ENCODE peak calls at places on chromosome 2, in eight cellular contexts. One of them, this sample, is unnamed.

GRCh38 chr2:241892299-241893137 is 23.0 kb downstream of the RTP5 start:
- DNase-seq in PC-9: peak
- DNase-seq in HCT116: no peak
- DNase-seq in cardiac muscle cell: peak
- DNase-seq in left lung: peak
- DNase-seq in IMR-90: no peak
- DNase-seq in A549: no peak
- DNase-seq in psoas muscle: peak
- DNase-seq in this sample: no peak

GRCh38 chr2:72837171-72837570 is 11.3 kb upstream of the EXOC6B start:
- DNase-seq in PC-9: no peak
- DNase-seq in HCT116: no peak
- DNase-seq in cardiac muscle cell: peak
- DNase-seq in left lung: no peak
- DNase-seq in IMR-90: peak
- DNase-seq in A549: no peak
- DNase-seq in psoas muscle: no peak
- DNase-seq in this sample: no peak

GRCh38 chr2:127695491-127696472 is 5.5 kb upstream of the SFT2D3 start:
- DNase-seq in PC-9: peak
- DNase-seq in HCT116: peak
- DNase-seq in cardiac muscle cell: peak
- DNase-seq in left lung: peak
- DNase-seq in IMR-90: peak
- DNase-seq in A549: peak
- DNase-seq in psoas muscle: peak
- DNase-seq in this sample: peak

GRCh38 chr2:179195146-179195545 is 69.5 kb downstream of the SESTD1 start:
- DNase-seq in PC-9: no peak
- DNase-seq in HCT116: no peak
- DNase-seq in cardiac muscle cell: no peak
- DNase-seq in left lung: no peak
- DNase-seq in IMR-90: no peak
- DNase-seq in A549: no peak
- DNase-seq in psoas muscle: no peak
- DNase-seq in this sample: no peak

GRCh38 chr2:24512836-24513235 is 21.8 kb downstream of the NCOA1 start:
- DNase-seq in PC-9: no peak
- DNase-seq in HCT116: no peak
- DNase-seq in cardiac muscle cell: peak
- DNase-seq in left lung: no peak
- DNase-seq in IMR-90: no peak
- DNase-seq in A549: no peak
- DNase-seq in psoas muscle: no peak
- DNase-seq in this sample: no peak

GRCh38 chr2:240431276-240431662 is 4.2 kb upstream of the GPC1 start:
- DNase-seq in PC-9: no peak
- DNase-seq in HCT116: no peak
- DNase-seq in cardiac muscle cell: no peak
- DNase-seq in left lung: peak
- DNase-seq in IMR-90: no peak
- DNase-seq in A549: no peak
- DNase-seq in psoas muscle: no peak
- DNase-seq in this sample: peak

GRCh38 chr2:101985101-101985792 is 6.5 kb upstream of the IL1R2 start:
- DNase-seq in PC-9: peak
- DNase-seq in HCT116: no peak
- DNase-seq in cardiac muscle cell: no peak
- DNase-seq in left lung: no peak
- DNase-seq in IMR-90: no peak
- DNase-seq in A549: no peak
- DNase-seq in psoas muscle: no peak
- DNase-seq in this sample: no peak

GRCh38 chr2:61694312-61695274 is 156.4 kb upstream of the XPO1 start:
- DNase-seq in PC-9: peak
- DNase-seq in HCT116: peak
- DNase-seq in cardiac muscle cell: peak
- DNase-seq in left lung: peak
- DNase-seq in IMR-90: peak
- DNase-seq in A549: peak
- DNase-seq in psoas muscle: peak
- DNase-seq in this sample: peak

GRCh38 chr2:231644426-231644825 is 51.8 kb downstream of the TEX44 start:
- DNase-seq in PC-9: no peak
- DNase-seq in HCT116: no peak
- DNase-seq in cardiac muscle cell: no peak
- DNase-seq in left lung: no peak
- DNase-seq in IMR-90: no peak
- DNase-seq in A549: no peak
- DNase-seq in psoas muscle: no peak
- DNase-seq in this sample: no peak

GRCh38 chr2:231643494-231643888 is 50.8 kb downstream of the TEX44 start:
- DNase-seq in PC-9: no peak
- DNase-seq in HCT116: no peak
- DNase-seq in cardiac muscle cell: no peak
- DNase-seq in left lung: no peak
- DNase-seq in IMR-90: no peak
- DNase-seq in A549: no peak
- DNase-seq in psoas muscle: no peak
- DNase-seq in this sample: no peak

GRCh38 chr2:231646471-231646870 is 53.8 kb downstream of the TEX44 start:
- DNase-seq in PC-9: peak
- DNase-seq in HCT116: no peak
- DNase-seq in cardiac muscle cell: no peak
- DNase-seq in left lung: no peak
- DNase-seq in IMR-90: no peak
- DNase-seq in A549: peak
- DNase-seq in psoas muscle: no peak
- DNase-seq in this sample: no peak

GRCh38 chr2:231642631-231643493 is 50.2 kb downstream of the TEX44 start:
- DNase-seq in PC-9: peak
- DNase-seq in HCT116: peak
- DNase-seq in cardiac muscle cell: peak
- DNase-seq in left lung: peak
- DNase-seq in IMR-90: peak
- DNase-seq in A549: peak
- DNase-seq in psoas muscle: peak
- DNase-seq in this sample: peak

GRCh38 chr2:231648579-231649174 is 56.0 kb downstream of the TEX44 start:
- DNase-seq in PC-9: peak
- DNase-seq in HCT116: peak
- DNase-seq in cardiac muscle cell: peak
- DNase-seq in left lung: peak
- DNase-seq in IMR-90: peak
- DNase-seq in A549: peak
- DNase-seq in psoas muscle: peak
- DNase-seq in this sample: peak
- H3K4me3 ChIP-seq in PC-9: no peak
- H3K4me3 ChIP-seq in HCT116: no peak
- H3K4me3 ChIP-seq in cardiac muscle cell: no peak
- H3K4me3 ChIP-seq in left lung: no peak
- H3K4me3 ChIP-seq in IMR-90: no peak
- H3K4me3 ChIP-seq in A549: no peak
- H3K4me3 ChIP-seq in psoas muscle: no peak
- H3K4me3 ChIP-seq in this sample: no peak

GRCh38 chr2:120439067-120439368 is 93.1 kb downstream of the INHBB start:
- DNase-seq in PC-9: no peak
- DNase-seq in HCT116: no peak
- DNase-seq in cardiac muscle cell: no peak
- DNase-seq in left lung: no peak
- DNase-seq in IMR-90: no peak
- DNase-seq in A549: no peak
- DNase-seq in psoas muscle: no peak
- DNase-seq in this sample: no peak
- TF ChIP-seq CTCF in PC-9: no peak
- TF ChIP-seq CTCF in HCT116: no peak
- TF ChIP-seq CTCF in cardiac muscle cell: no peak
- TF ChIP-seq CTCF in left lung: no peak
- TF ChIP-seq CTCF in IMR-90: no peak
- TF ChIP-seq CTCF in A549: no peak
- TF ChIP-seq CTCF in psoas muscle: no peak
- TF ChIP-seq CTCF in this sample: no peak

DNA sequence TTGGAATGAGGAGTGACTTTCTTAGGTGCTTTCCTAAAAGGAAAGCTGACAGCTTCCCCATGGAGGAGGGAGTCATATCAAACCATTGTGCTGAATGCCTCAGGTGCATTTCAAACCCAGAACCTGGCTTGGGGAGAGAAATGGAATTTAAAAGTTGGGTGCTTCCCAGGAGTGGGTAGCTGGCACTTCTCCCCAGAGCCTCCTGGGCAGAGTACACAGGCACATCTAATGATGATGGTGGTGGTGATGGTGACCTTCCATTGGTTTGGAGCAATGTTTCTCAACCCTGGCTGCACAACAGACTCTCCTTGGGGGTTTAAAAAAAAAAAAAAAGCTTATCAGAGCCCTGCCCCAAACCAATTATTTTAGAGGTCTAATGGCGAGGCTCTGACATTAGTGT is 8.3 kb downstream of the FOSL2 start:
- DNase-seq in PC-9: no peak
- DNase-seq in HCT116: no peak
- DNase-seq in cardiac muscle cell: no peak
- DNase-seq in left lung: peak
- DNase-seq in IMR-90: no peak
- DNase-seq in A549: no peak
- DNase-seq in psoas muscle: peak
- DNase-seq in this sample: no peak
- H3K4me3 ChIP-seq in PC-9: no peak
- H3K4me3 ChIP-seq in HCT116: no peak
- H3K4me3 ChIP-seq in cardiac muscle cell: no peak
- H3K4me3 ChIP-seq in left lung: no peak
- H3K4me3 ChIP-seq in IMR-90: no peak
- H3K4me3 ChIP-seq in A549: no peak
- H3K4me3 ChIP-seq in psoas muscle: peak
- H3K4me3 ChIP-seq in this sample: no peak

GRCh38 chr2:100178085-100178788 is 35.8 kb upstream of the AFF3 start:
- DNase-seq in PC-9: peak
- DNase-seq in HCT116: peak
- DNase-seq in cardiac muscle cell: peak
- DNase-seq in left lung: no peak
- DNase-seq in IMR-90: peak
- DNase-seq in A549: peak
- DNase-seq in psoas muscle: no peak
- DNase-seq in this sample: peak
- TF ChIP-seq CTCF in PC-9: peak
- TF ChIP-seq CTCF in HCT116: peak
- TF ChIP-seq CTCF in cardiac muscle cell: peak
- TF ChIP-seq CTCF in left lung: no peak
- TF ChIP-seq CTCF in IMR-90: peak
- TF ChIP-seq CTCF in A549: peak
- TF ChIP-seq CTCF in psoas muscle: peak
- TF ChIP-seq CTCF in this sample: no peak